ENCODE peak calls at places on chromosomes 16 and 17, in six cellular contexts. One of them, this sample, is unnamed.

GRCh38 chr16:23317266-23317661 is 15.2 kb downstream of the SCNN1B start:
- DNase-seq in Calu3: no peak
- DNase-seq in A549: no peak
- DNase-seq in fibroblast of lung: no peak
- DNase-seq in IMR-90: no peak
- DNase-seq in BJ: no peak
- DNase-seq in this sample: no peak

GRCh38 chr17:59756236-59756818 is 48.9 kb downstream of the VMP1 start:
- DNase-seq in BJ: peak
- DNase-seq in A549: peak
- DNase-seq in Calu3: no peak
- DNase-seq in IMR-90: peak
- DNase-seq in fibroblast of lung: peak
- DNase-seq in this sample: peak

GRCh38 chr17:27764589-27764988 is 35.7 kb downstream of the NOS2 start:
- DNase-seq in A549: no peak
- DNase-seq in IMR-90: no peak
- DNase-seq in Calu3: no peak
- DNase-seq in fibroblast of lung: no peak
- DNase-seq in BJ: no peak
- DNase-seq in this sample: no peak

GRCh38 chr17:71084219-71084618 is 914.9 kb downstream of the KCNJ2 start:
- DNase-seq in IMR-90: peak
- DNase-seq in BJ: no peak
- DNase-seq in fibroblast of lung: no peak
- DNase-seq in A549: peak
- DNase-seq in Calu3: peak
- DNase-seq in this sample: peak

GRCh38 chr16:4660454-4661007 is 32.8 kb upstream of the NUDT16L1 start:
- DNase-seq in IMR-90: peak
- DNase-seq in BJ: no peak
- DNase-seq in Calu3: no peak
- DNase-seq in fibroblast of lung: peak
- DNase-seq in A549: no peak
- DNase-seq in this sample: peak

GRCh38 chr17:21288581-21289017 is 4.1 kb downstream of the MAP2K3 start:
- DNase-seq in fibroblast of lung: no peak
- DNase-seq in IMR-90: no peak
- DNase-seq in Calu3: peak
- DNase-seq in A549: no peak
- DNase-seq in BJ: no peak
- DNase-seq in this sample: no peak

GRCh38 chr16:51053805-51054204 is 97.3 kb downstream of the SALL1 start:
- DNase-seq in A549: no peak
- DNase-seq in fibroblast of lung: no peak
- DNase-seq in BJ: no peak
- DNase-seq in Calu3: no peak
- DNase-seq in IMR-90: no peak
- DNase-seq in this sample: no peak

GRCh38 chr17:30275911-30276310 is 15.8 kb downstream of the BLMH start:
- DNase-seq in Calu3: no peak
- DNase-seq in A549: no peak
- DNase-seq in fibroblast of lung: no peak
- DNase-seq in IMR-90: no peak
- DNase-seq in BJ: no peak
- DNase-seq in this sample: no peak

GRCh38 chr17:12605222-12605621 is 60.5 kb upstream of the MYOCD start:
- DNase-seq in fibroblast of lung: peak
- DNase-seq in BJ: peak
- DNase-seq in Calu3: no peak
- DNase-seq in IMR-90: peak
- DNase-seq in A549: no peak
- DNase-seq in this sample: peak

GRCh38 chr17:41645371-41646063 is 21.1 kb upstream of the KRT17 start:
- DNase-seq in BJ: no peak
- DNase-seq in fibroblast of lung: peak
- DNase-seq in Calu3: peak
- DNase-seq in IMR-90: peak
- DNase-seq in A549: peak
- DNase-seq in this sample: peak

GRCh38 chr17:33751702-33752065 is 458.6 kb upstream of the ASIC2 start:
- DNase-seq in A549: no peak
- DNase-seq in BJ: no peak
- DNase-seq in Calu3: no peak
- DNase-seq in IMR-90: no peak
- DNase-seq in fibroblast of lung: no peak
- DNase-seq in this sample: no peak

GRCh38 chr16:3793161-3793576 is 75.8 kb upstream of the TRAP1 start:
- DNase-seq in A549: no peak
- DNase-seq in Calu3: no peak
- DNase-seq in fibroblast of lung: peak
- DNase-seq in IMR-90: no peak
- DNase-seq in BJ: no peak
- DNase-seq in this sample: peak

GRCh38 chr17:49361129-49361901 is 735 bp downstream of the ZNF652 start:
- DNase-seq in Calu3: peak
- DNase-seq in IMR-90: no peak
- DNase-seq in BJ: no peak
- DNase-seq in A549: peak
- DNase-seq in fibroblast of lung: peak
- DNase-seq in this sample: peak

GRCh38 chr16:85395913-85396878 is 216.9 kb upstream of the GSE1 start:
- DNase-seq in IMR-90: peak
- DNase-seq in A549: no peak
- DNase-seq in fibroblast of lung: peak
- DNase-seq in Calu3: no peak
- DNase-seq in BJ: no peak
- DNase-seq in this sample: peak

GRCh38 chr16:50360033-50360778 is 8.6 kb downstream of the BRD7 start:
- DNase-seq in fibroblast of lung: peak
- DNase-seq in IMR-90: peak
- DNase-seq in BJ: peak
- DNase-seq in Calu3: no peak
- DNase-seq in A549: no peak
- DNase-seq in this sample: peak

GRCh38 chr16:69240336-69240735 is 53.4 kb downstream of the SNTB2 start:
- DNase-seq in A549: no peak
- DNase-seq in BJ: no peak
- DNase-seq in fibroblast of lung: peak
- DNase-seq in IMR-90: peak
- DNase-seq in Calu3: no peak
- DNase-seq in this sample: peak

GRCh38 chr17:45218895-45219661 is 2.6 kb upstream of the FMNL1 start:
- DNase-seq in A549: peak
- DNase-seq in Calu3: peak
- DNase-seq in fibroblast of lung: peak
- DNase-seq in BJ: no peak
- DNase-seq in IMR-90: peak
- DNase-seq in this sample: peak

GRCh38 chr17:42253173-42253545 is 23.0 kb downstream of the STAT5B start:
- DNase-seq in IMR-90: no peak
- DNase-seq in Calu3: no peak
- DNase-seq in A549: no peak
- DNase-seq in fibroblast of lung: no peak
- DNase-seq in BJ: no peak
- DNase-seq in this sample: no peak

GRCh38 chr17:77725851-77726250 is 232.7 kb upstream of the TNRC6C start:
- DNase-seq in BJ: no peak
- DNase-seq in A549: no peak
- DNase-seq in IMR-90: no peak
- DNase-seq in Calu3: no peak
- DNase-seq in fibroblast of lung: no peak
- DNase-seq in this sample: no peak

GRCh38 chr17:20224379-20224778 is 215.2 kb downstream of the SPECC1 start:
- DNase-seq in fibroblast of lung: no peak
- DNase-seq in Calu3: no peak
- DNase-seq in BJ: no peak
- DNase-seq in IMR-90: no peak
- DNase-seq in A549: no peak
- DNase-seq in this sample: no peak

GRCh38 chr16:28042856-28043255 is 20.7 kb downstream of the GSG1L start:
- DNase-seq in BJ: no peak
- DNase-seq in A549: no peak
- DNase-seq in IMR-90: peak
- DNase-seq in Calu3: no peak
- DNase-seq in fibroblast of lung: peak
- DNase-seq in this sample: peak

DNA sequence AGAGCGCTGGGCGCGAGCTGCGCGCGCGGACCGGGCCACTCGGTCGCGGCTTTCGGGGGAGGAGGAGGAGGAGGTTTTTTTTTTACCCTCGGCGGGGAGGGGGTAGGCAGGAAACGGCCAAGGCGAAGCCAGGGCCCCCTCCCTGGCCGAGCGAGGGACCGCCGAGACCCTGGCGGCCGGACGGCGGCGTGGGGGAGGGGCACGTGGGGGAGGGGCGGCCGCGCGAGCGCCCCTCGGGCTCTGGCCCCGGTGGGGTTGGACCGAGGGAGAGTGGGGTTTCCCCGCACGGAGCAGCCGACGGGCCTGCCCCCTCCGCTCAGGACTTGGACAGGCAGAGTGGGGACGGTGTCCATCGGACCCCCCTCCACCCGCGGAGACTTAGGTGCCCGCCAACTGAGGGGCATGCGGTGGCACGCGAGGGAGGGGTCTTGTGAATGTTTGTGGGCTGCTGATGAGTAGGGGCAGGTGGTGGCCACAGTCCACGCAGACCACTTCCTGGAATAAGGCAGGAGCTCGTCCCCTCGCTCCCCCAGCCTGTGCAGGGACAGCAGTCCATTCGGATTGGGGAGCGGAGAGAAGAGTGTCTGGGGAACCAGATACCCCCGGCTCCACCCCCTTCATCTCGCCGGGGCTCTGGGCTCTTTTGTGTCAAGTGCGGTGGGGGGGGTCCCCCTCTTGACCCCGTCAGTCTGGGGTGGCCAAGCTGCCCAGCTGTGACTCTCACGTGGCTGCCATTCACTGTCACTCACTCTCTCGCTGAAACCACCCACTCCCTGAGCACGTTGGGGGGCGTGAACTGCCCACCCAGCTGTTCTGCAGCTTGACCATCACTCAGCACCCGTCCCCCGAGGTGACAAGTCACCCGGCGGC is 3.0 kb upstream of the CHD3 start:
- DNase-seq in A549: peak
- DNase-seq in IMR-90: peak
- DNase-seq in Calu3: peak
- DNase-seq in BJ: no peak
- DNase-seq in fibroblast of lung: peak
- DNase-seq in this sample: no peak
- TF ChIP-seq CTCF in A549: no peak
- TF ChIP-seq CTCF in IMR-90: no peak
- TF ChIP-seq CTCF in Calu3: no peak
- TF ChIP-seq CTCF in BJ: no peak
- TF ChIP-seq CTCF in fibroblast of lung: no peak
- TF ChIP-seq CTCF in this sample: no peak

GRCh38 chr16:30007378-30007895 is 3.4 kb downstream of the DOC2A start:
- DNase-seq in A549: no peak
- DNase-seq in IMR-90: no peak
- DNase-seq in fibroblast of lung: no peak
- DNase-seq in BJ: no peak
- DNase-seq in Calu3: no peak
- DNase-seq in this sample: no peak
- TF ChIP-seq CTCF in A549: no peak
- TF ChIP-seq CTCF in IMR-90: no peak
- TF ChIP-seq CTCF in fibroblast of lung: no peak
- TF ChIP-seq CTCF in BJ: no peak
- TF ChIP-seq CTCF in Calu3: no peak
- TF ChIP-seq CTCF in this sample: no peak

GRCh38 chr16:64621616-64622015 is 500.2 kb downstream of the CDH11 start:
- DNase-seq in Calu3: no peak
- DNase-seq in BJ: no peak
- DNase-seq in A549: no peak
- DNase-seq in IMR-90: no peak
- DNase-seq in fibroblast of lung: peak
- DNase-seq in this sample: peak

GRCh38 chr16:64626771-64627170 is 495.1 kb downstream of the CDH11 start:
- DNase-seq in Calu3: no peak
- DNase-seq in BJ: no peak
- DNase-seq in A549: no peak
- DNase-seq in fibroblast of lung: peak
- DNase-seq in IMR-90: peak
- DNase-seq in this sample: no peak

GRCh38 chr16:64627781-64628180 is 494.1 kb downstream of the CDH11 start:
- DNase-seq in A549: no peak
- DNase-seq in BJ: no peak
- DNase-seq in fibroblast of lung: no peak
- DNase-seq in Calu3: no peak
- DNase-seq in IMR-90: no peak
- DNase-seq in this sample: no peak

GRCh38 chr16:64629622-64630021 is 492.2 kb downstream of the CDH11 start:
- DNase-seq in Calu3: no peak
- DNase-seq in BJ: no peak
- DNase-seq in fibroblast of lung: peak
- DNase-seq in A549: no peak
- DNase-seq in IMR-90: no peak
- DNase-seq in this sample: peak

DNA sequence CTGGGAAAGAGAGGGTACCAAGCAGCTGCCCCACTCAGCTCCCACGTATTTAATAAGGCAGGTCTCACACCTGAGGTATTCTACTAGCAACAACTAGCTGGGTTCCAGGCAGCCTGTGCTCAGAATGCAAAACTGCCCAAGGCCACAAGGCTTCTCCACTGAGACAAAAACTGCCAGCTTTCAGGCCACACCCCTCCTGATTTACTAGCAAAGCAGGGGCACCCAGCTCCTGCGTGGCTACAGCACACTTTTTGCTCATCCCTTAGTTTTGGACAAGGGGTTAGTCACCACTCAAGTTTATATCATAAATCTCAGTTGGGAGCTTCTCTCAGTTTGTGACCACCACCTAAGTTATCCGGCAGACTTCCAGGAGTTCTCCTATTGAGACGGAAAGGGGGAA is 494.6 kb downstream of the CDH11 start:
- DNase-seq in A549: no peak
- DNase-seq in Calu3: no peak
- DNase-seq in fibroblast of lung: no peak
- DNase-seq in BJ: no peak
- DNase-seq in IMR-90: no peak
- DNase-seq in this sample: peak
- TF ChIP-seq CTCF in A549: no peak
- TF ChIP-seq CTCF in Calu3: no peak
- TF ChIP-seq CTCF in fibroblast of lung: peak
- TF ChIP-seq CTCF in BJ: no peak
- TF ChIP-seq CTCF in IMR-90: peak
- TF ChIP-seq CTCF in this sample: no peak

GRCh38 chr17:76598004-76598439 is 12.4 kb upstream of the ST6GALNAC2 start:
- DNase-seq in Calu3: no peak
- DNase-seq in fibroblast of lung: no peak
- DNase-seq in A549: no peak
- DNase-seq in BJ: no peak
- DNase-seq in IMR-90: no peak
- DNase-seq in this sample: no peak

GRCh38 chr17:76597156-76598003 is 11.7 kb upstream of the ST6GALNAC2 start:
- DNase-seq in fibroblast of lung: no peak
- DNase-seq in Calu3: peak
- DNase-seq in A549: no peak
- DNase-seq in BJ: no peak
- DNase-seq in IMR-90: no peak
- DNase-seq in this sample: no peak

GRCh38 chr17:76593338-76593737 is 7.7 kb upstream of the ST6GALNAC2 start:
- DNase-seq in Calu3: no peak
- DNase-seq in fibroblast of lung: no peak
- DNase-seq in IMR-90: peak
- DNase-seq in BJ: no peak
- DNase-seq in A549: no peak
- DNase-seq in this sample: no peak

GRCh38 chr17:76594676-76595075 is 9.0 kb upstream of the ST6GALNAC2 start:
- DNase-seq in BJ: no peak
- DNase-seq in A549: no peak
- DNase-seq in Calu3: no peak
- DNase-seq in fibroblast of lung: no peak
- DNase-seq in IMR-90: no peak
- DNase-seq in this sample: no peak

GRCh38 chr17:76593964-76594363 is 8.3 kb upstream of the ST6GALNAC2 start:
- DNase-seq in fibroblast of lung: no peak
- DNase-seq in A549: no peak
- DNase-seq in IMR-90: no peak
- DNase-seq in Calu3: no peak
- DNase-seq in BJ: no peak
- DNase-seq in this sample: no peak
- TF ChIP-seq CTCF in fibroblast of lung: no peak
- TF ChIP-seq CTCF in A549: no peak
- TF ChIP-seq CTCF in IMR-90: no peak
- TF ChIP-seq CTCF in Calu3: no peak
- TF ChIP-seq CTCF in BJ: no peak
- TF ChIP-seq CTCF in this sample: no peak